ENCODE peak calls at places on chromosomes 3 and 15, in ten cellular contexts. P is left ventricle myocardium inferior, H is right atrium auricular region, K is adrenal gland, W is upper lobe of right lung, N is OCI-LY7, C is AG04450, F is GM23248, R is Peyer's patch, B is brain microvascular endothelial cell. Q is an unnamed sample.

GRCh38 chr3:177905173-177905894 is 630.9 kb upstream of the KCNMB2 start:
- DNase-seq in H (no peak), P (no peak), F (peak; percentile 76), K (no peak), R (no peak), W (no peak), N (no peak), B (peak; percentile 83), C (peak; percentile 82), Q (peak; percentile 65)

GRCh38 chr15:41476416-41477048 is 17.1 kb upstream of the ITPKA start:
- DNase-seq in C (no peak), K (peak; percentile 25), N (no peak), W (no peak), H (no peak), B (no peak), P (no peak), R (no peak), F (no peak), Q (no peak)

GRCh38 chr3:7536921-7537320 is 676.0 kb downstream of the GRM7 start:
- DNase-seq in N (no peak), B (no peak), C (no peak), K (no peak), W (no peak), P (no peak), R (no peak), F (no peak), H (no peak), Q (no peak)

GRCh38 chr3:32110233-32110760 is 3.9 kb downstream of the GPD1L start:
- DNase-seq in W (no peak), B (no peak), F (no peak), C (no peak), H (no peak), P (no peak), N (no peak), R (no peak), K (no peak), Q (no peak)

GRCh38 chr3:17800232-17800631 is 57.8 kb upstream of the TBC1D5 start:
- DNase-seq in C (no peak), R (no peak), F (peak; percentile 67), B (peak; percentile 35), P (no peak), W (no peak), H (no peak), N (no peak), K (no peak), Q (no peak)

GRCh38 chr3:147410518-147411234 is 1.5 kb downstream of the ZIC1 start:
- DNase-seq in N (no peak), K (no peak), C (no peak), H (no peak), P (no peak), B (peak; percentile 86), F (peak; percentile 95), R (no peak), W (no peak), Q (peak; percentile 77)

GRCh38 chr3:131543714-131544113 is 40.9 kb upstream of the MRPL3 start:
- DNase-seq in N (no peak), B (peak; percentile 28), R (peak; percentile 17), P (peak; percentile 77), W (no peak), K (peak; percentile 92), C (peak; percentile 44), F (peak; percentile 88), H (peak; percentile 60), Q (peak; percentile 8)

GRCh38 chr3:46926039-46926438 is 48.5 kb downstream of the PTH1R start:
- DNase-seq in R (no peak), P (no peak), W (peak; percentile 82), F (peak; percentile 67), K (peak; percentile 90), N (no peak), C (no peak), H (no peak), B (peak; percentile 62), Q (peak; percentile 97)

GRCh38 chr3:64437126-64437525 is 211.9 kb upstream of the PRICKLE2 start:
- DNase-seq in K (no peak), C (no peak), H (no peak), W (no peak), N (no peak), B (no peak), F (no peak), P (no peak), R (no peak), Q (no peak)

GRCh38 chr3:119911748-119912147 is 129.8 kb downstream of the NR1I2 start:
- DNase-seq in N (no peak), R (no peak), C (no peak), H (no peak), F (no peak), K (no peak), B (no peak), P (no peak), W (no peak), Q (no peak)

GRCh38 chr3:119912220-119912619 is 130.3 kb downstream of the NR1I2 start:
- DNase-seq in C (no peak), W (no peak), B (no peak), R (no peak), P (no peak), K (no peak), H (no peak), F (peak; percentile 48), N (no peak), Q (no peak)

DNA sequence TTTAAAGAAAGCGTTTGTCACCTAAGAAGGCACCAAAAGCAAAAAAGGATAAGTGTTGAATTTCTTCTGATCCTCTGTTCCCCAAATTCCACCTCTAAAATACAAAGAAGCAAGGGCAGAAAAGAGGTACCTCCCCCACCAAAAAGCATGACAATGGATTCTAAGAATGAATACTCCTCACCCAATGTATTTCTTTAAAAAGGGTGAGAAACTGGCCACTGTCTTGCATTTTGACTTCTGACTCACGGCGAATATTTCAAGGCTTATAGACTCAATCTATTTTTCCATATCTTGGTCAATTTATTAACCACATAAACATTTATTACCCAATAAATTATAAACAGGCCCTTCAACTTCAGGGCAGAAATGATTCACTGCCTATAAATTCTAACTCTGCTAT is 131.1 kb downstream of the NR1I2 start:
- DNase-seq in R (no peak), F (peak; percentile 45), H (no peak), B (no peak), P (no peak), C (no peak), W (no peak), N (no peak), K (no peak), Q (no peak)
- H3K4me3 ChIP-seq in R (no peak overlapping the region), F (no peak overlapping the region), H (no peak overlapping the region), B (no peak overlapping the region), P (no peak overlapping the region), C (no peak overlapping the region), W (no peak overlapping the region), N (no peak overlapping the region), K (no peak overlapping the region), Q (no peak overlapping the region)

GRCh38 chr15:79311901-79312553 is 1.1 kb downstream of the TMED3 start:
- DNase-seq in P (no peak), B (no peak), R (no peak), F (peak; percentile 7), W (no peak), K (no peak), N (no peak), C (no peak), H (no peak), Q (no peak)
- H3K27ac ChIP-seq in P (no peak overlapping the region), B (no peak overlapping the region), R (no peak overlapping the region), F (no peak overlapping the region), W (no peak overlapping the region), K (no peak overlapping the region), N (no peak overlapping the region), C (no peak overlapping the region), H (no peak overlapping the region), Q (no peak overlapping the region)

GRCh38 chr15:89812126-89812846 is 2.4 kb downstream of the ANPEP start:
- DNase-seq in F (peak; percentile 88), H (peak; percentile 84), P (peak; percentile 73), K (peak; percentile 34), N (no peak), W (no peak), B (no peak), R (no peak), C (no peak), Q (no peak)

GRCh38 chr15:89812847-89813320 is 1.8 kb downstream of the ANPEP start:
- DNase-seq in B (no peak), C (no peak), K (no peak), F (no peak), W (no peak), H (no peak), P (no peak), N (no peak), R (no peak), Q (no peak)

GRCh38 chr15:89815769-89816168 is 1.1 kb upstream of the ANPEP start:
- DNase-seq in P (no peak), K (no peak), H (no peak), R (no peak), B (no peak), C (no peak), F (no peak), W (no peak), N (no peak), Q (no peak)

GRCh38 chr15:89813381-89814111 is 1.1 kb downstream of the ANPEP start:
- DNase-seq in F (peak; percentile 34), B (no peak), H (no peak), C (no peak), R (no peak), N (no peak), P (no peak), K (no peak), W (no peak), Q (no peak)

GRCh38 chr15:89814112-89814742 is 425 bp downstream of the ANPEP start:
- DNase-seq in W (no peak), C (no peak), K (no peak), P (peak; percentile 30), F (peak; percentile 62), H (no peak), N (no peak), B (no peak), R (no peak), Q (no peak)
- H3K4me3 ChIP-seq in W (peak overlapping the region; percentile 53), C (peak overlapping the region; percentile 74), K (peak overlapping the region; percentile 52), P (peak overlapping the region; percentile 75), F (peak overlapping the region; percentile 96), H (peak overlapping the region; percentile 54), N (no peak overlapping the region), B (peak overlapping the region; percentile 74), R (peak overlapping the region; percentile 55), Q (no peak overlapping the region)

GRCh38 chr3:126962756-126963155 is 20.2 kb upstream of the PLXNA1 start:
- DNase-seq in N (no peak), H (no peak), W (no peak), R (no peak), B (no peak), K (no peak), C (no peak), F (no peak), P (peak; percentile 10), Q (no peak)
- H3K27ac ChIP-seq in N (no peak overlapping the region), H (no peak overlapping the region), W (no peak overlapping the region), R (no peak overlapping the region), B (no peak overlapping the region), K (no peak overlapping the region), C (no peak overlapping the region), F (no peak overlapping the region), P (peak overlapping the region; percentile 79), Q (no peak overlapping the region)

Q was measured in SJCRH30.